ENCODE peak calls at places on chromosome 2, in nine cellular contexts. A is adrenal gland, Y is Peyer's patch, G is transverse colon, B is sigmoid colon, J is tibial nerve, C is ovary, Q is prostate gland, K is heart left ventricle. F is an unnamed sample.

GRCh38 chr2:105553538-105554196 is 154.8 kb upstream of the FHL2 start:
- DNase-seq in A (no peak), Y (no peak), G (no peak), B (no peak), J (no peak), C (no peak), Q (no peak), K (no peak), F (no peak)

GRCh38 chr2:31523871-31524492 is 56.8 kb downstream of the SRD5A2 start:
- DNase-seq in A (peak), Y (peak), G (peak), B (no peak), J (no peak), C (no peak), Q (no peak), K (no peak), F (peak)

GRCh38 chr2:237732790-237733349 is 65.7 kb upstream of the RBM44 start:
- DNase-seq in A (peak), Y (no peak), G (no peak), B (peak), J (no peak), C (no peak), Q (peak), K (peak), F (no peak)

GRCh38 chr2:28538134-28538533 is 42.3 kb downstream of the PLB1 start:
- DNase-seq in A (no peak), Y (no peak), G (no peak), B (no peak), J (no peak), C (no peak), Q (no peak), K (no peak), F (no peak)

GRCh38 chr2:39140322-39140847 is 19.5 kb upstream of the SOS1 start:
- DNase-seq in A (no peak), Y (no peak), G (no peak), B (no peak), J (no peak), C (no peak), Q (no peak), K (no peak), F (no peak)

GRCh38 chr2:65566617-65567016 is 134.2 kb upstream of the SPRED2 start:
- DNase-seq in A (no peak), Y (no peak), G (no peak), B (no peak), J (no peak), C (no peak), Q (peak), K (no peak), F (no peak)

GRCh38 chr2:42959148-42959992 is 167.0 kb upstream of the HAAO start:
- DNase-seq in A (no peak), Y (no peak), G (no peak), B (peak), J (peak), C (peak), Q (no peak), K (peak), F (no peak)

GRCh38 chr2:212919238-212919637 is 232.2 kb downstream of the IKZF2 start:
- DNase-seq in A (no peak), Y (no peak), G (no peak), B (no peak), J (no peak), C (no peak), Q (no peak), K (no peak), F (no peak)

GRCh38 chr2:96494188-96494587 is 11.0 kb downstream of the NEURL3 start:
- DNase-seq in A (no peak), Y (no peak), G (no peak), B (no peak), J (no peak), C (no peak), Q (no peak), K (no peak), F (no peak)

GRCh38 chr2:74835831-74836674 is 2.1 kb downstream of the HK2 start:
- DNase-seq in A (no peak), Y (peak), G (no peak), B (no peak), J (no peak), C (no peak), Q (no peak), K (no peak), F (peak)

GRCh38 chr2:118881490-118882129 is 34.2 kb upstream of the EN1 start:
- DNase-seq in A (peak), Y (peak), G (peak), B (no peak), J (no peak), C (no peak), Q (peak), K (no peak), F (peak)

GRCh38 chr2:224165901-224166319 is 126.8 kb upstream of the SERPINE2 start:
- DNase-seq in A (no peak), Y (no peak), G (no peak), B (no peak), J (no peak), C (no peak), Q (no peak), K (no peak), F (no peak)

GRCh38 chr2:71545572-71546274 is 92.4 kb downstream of the DYSF start:
- DNase-seq in A (peak), Y (no peak), G (peak), B (peak), J (no peak), C (peak), Q (peak), K (no peak), F (peak)

GRCh38 chr2:60745330-60745729 is 10.7 kb upstream of the PAPOLG start:
- DNase-seq in A (no peak), Y (no peak), G (no peak), B (no peak), J (no peak), C (no peak), Q (no peak), K (no peak), F (no peak)

GRCh38 chr2:11789243-11789642 is 42.8 kb downstream of the LPIN1 start:
- DNase-seq in A (no peak), Y (no peak), G (no peak), B (no peak), J (no peak), C (no peak), Q (no peak), K (no peak), F (no peak)

GRCh38 chr2:3523551-3524041 is 4.3 kb upstream of the ADI1 start:
- DNase-seq in A (no peak), Y (no peak), G (no peak), B (no peak), J (no peak), C (no peak), Q (no peak), K (no peak), F (no peak)

GRCh38 chr2:113080134-113080533 is 12.4 kb downstream of the IL1F10 start:
- DNase-seq in A (peak), Y (no peak), G (peak), B (no peak), J (no peak), C (no peak), Q (peak), K (no peak), F (peak)

GRCh38 chr2:164560181-164560792 is 61.0 kb downstream of the GRB14 start:
- DNase-seq in A (no peak), Y (no peak), G (no peak), B (no peak), J (no peak), C (no peak), Q (no peak), K (no peak), F (no peak)

GRCh38 chr2:195304310-195304709 is 352.7 kb upstream of the SLC39A10 start:
- DNase-seq in A (no peak), Y (no peak), G (no peak), B (no peak), J (no peak), C (no peak), Q (no peak), K (no peak), F (peak)

GRCh38 chr2:41937464-41937861 is 110.4 kb upstream of the PKDCC start:
- DNase-seq in A (no peak), Y (no peak), G (no peak), B (no peak), J (no peak), C (no peak), Q (no peak), K (no peak), F (no peak)

GRCh38 chr2:152562208-152562884 is 154.9 kb downstream of the PRPF40A start:
- DNase-seq in A (no peak), Y (no peak), G (no peak), B (no peak), J (no peak), C (no peak), Q (no peak), K (no peak), F (no peak)

GRCh38 chr2:161606327-161606726 is 17.9 kb upstream of the SLC4A10 start:
- DNase-seq in A (no peak), Y (no peak), G (no peak), B (no peak), J (no peak), C (no peak), Q (no peak), K (no peak), F (no peak)

GRCh38 chr2:120878970-120879369 is 143.3 kb downstream of the GLI2 start:
- DNase-seq in A (no peak), Y (no peak), G (no peak), B (no peak), J (no peak), C (no peak), Q (no peak), K (no peak), F (no peak)

GRCh38 chr2:50851891-50852290 is 180.0 kb downstream of the NRXN1 start:
- DNase-seq in A (no peak), Y (no peak), G (no peak), B (no peak), J (no peak), C (no peak), Q (no peak), K (no peak), F (no peak)

GRCh38 chr2:159906315-159906714 is 108.3 kb upstream of the CD302 start:
- DNase-seq in A (no peak), Y (no peak), G (peak), B (no peak), J (no peak), C (no peak), Q (no peak), K (no peak), F (no peak)

GRCh38 chr2:115174651-115175050 is 732.2 kb downstream of the DPP10 start:
- DNase-seq in A (no peak), Y (no peak), G (no peak), B (no peak), J (no peak), C (no peak), Q (no peak), K (no peak), F (no peak)

GRCh38 chr2:101983928-101984327 is 7.8 kb upstream of the IL1R2 start:
- DNase-seq in A (no peak), Y (no peak), G (no peak), B (no peak), J (no peak), C (no peak), Q (no peak), K (no peak), F (no peak)

GRCh38 chr2:169585673-169586072 is 1.5 kb downstream of the PPIG start:
- DNase-seq in A (no peak), Y (no peak), G (no peak), B (no peak), J (no peak), C (no peak), Q (no peak), K (no peak), F (peak)

GRCh38 chr2:169583494-169583893 is 657 bp upstream of the PPIG start:
- DNase-seq in A (no peak), Y (no peak), G (no peak), B (no peak), J (no peak), C (no peak), Q (no peak), K (no peak), F (no peak)

GRCh38 chr2:169579044-169579443 is 5.1 kb upstream of the PPIG start:
- DNase-seq in A (no peak), Y (no peak), G (no peak), B (no peak), J (no peak), C (no peak), Q (no peak), K (no peak), F (no peak)

GRCh38 chr2:169584005-169584877 is at the start of gene PPIG:
- DNase-seq in A (peak), Y (peak), G (peak), B (peak), J (peak), C (peak), Q (peak), K (peak), F (peak)
- TF ChIP-seq POLR2A in A (peak), Y (peak), G (peak), B (peak), J (peak), C (peak), Q (peak), K (no peak), F (peak)

DNA sequence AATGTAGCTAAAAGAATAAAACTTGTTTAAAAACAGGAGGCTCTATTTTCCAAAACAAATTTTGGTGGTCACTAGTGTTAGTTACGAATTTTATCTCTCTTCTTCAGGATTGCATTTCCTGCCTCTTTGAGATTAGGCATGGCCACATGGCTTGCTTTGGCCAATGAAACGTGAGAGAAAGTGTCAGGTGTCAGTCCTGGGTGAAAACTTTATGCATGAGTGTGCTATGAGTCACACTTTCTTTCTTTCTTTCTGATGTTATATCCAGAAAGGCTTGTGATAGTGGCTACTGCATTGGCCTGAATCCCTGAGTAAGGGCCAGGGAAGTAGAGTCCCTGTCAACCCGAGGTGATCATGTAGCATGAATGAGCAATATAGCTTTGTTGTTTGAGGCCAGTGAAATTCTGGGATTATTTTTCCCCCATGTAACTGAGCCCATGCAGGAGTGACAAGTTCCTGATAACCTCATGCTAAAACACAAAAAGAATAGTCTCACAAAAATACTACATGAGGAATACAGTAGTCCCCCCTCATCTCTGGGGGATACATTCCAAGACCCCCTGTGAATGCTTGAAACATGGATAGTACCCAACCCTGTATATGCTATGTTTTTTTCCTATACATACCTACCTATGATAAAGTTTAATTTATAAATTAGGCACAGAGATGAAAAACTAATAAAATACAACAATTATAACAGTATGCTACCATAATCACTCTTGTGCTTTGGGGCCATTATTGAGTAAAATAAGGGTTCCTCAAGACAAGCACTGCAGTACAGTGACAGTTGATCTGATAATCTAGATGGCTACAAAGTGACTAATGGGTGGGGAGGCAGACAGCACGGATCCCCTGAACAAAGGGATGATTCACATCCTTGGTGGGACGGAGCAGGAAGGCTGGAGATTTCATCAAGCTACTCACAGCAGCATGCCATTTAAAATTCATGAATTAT is 109.5 kb downstream of the CDC42EP3 start:
- DNase-seq in A (no peak), Y (no peak), G (no peak), B (no peak), J (no peak), C (peak), Q (no peak), K (no peak), F (peak)
- TF ChIP-seq POLR2A in A (no peak), Y (no peak), G (no peak), B (no peak), J (no peak), C (no peak), Q (no peak), K (no peak), F (peak)

DNA sequence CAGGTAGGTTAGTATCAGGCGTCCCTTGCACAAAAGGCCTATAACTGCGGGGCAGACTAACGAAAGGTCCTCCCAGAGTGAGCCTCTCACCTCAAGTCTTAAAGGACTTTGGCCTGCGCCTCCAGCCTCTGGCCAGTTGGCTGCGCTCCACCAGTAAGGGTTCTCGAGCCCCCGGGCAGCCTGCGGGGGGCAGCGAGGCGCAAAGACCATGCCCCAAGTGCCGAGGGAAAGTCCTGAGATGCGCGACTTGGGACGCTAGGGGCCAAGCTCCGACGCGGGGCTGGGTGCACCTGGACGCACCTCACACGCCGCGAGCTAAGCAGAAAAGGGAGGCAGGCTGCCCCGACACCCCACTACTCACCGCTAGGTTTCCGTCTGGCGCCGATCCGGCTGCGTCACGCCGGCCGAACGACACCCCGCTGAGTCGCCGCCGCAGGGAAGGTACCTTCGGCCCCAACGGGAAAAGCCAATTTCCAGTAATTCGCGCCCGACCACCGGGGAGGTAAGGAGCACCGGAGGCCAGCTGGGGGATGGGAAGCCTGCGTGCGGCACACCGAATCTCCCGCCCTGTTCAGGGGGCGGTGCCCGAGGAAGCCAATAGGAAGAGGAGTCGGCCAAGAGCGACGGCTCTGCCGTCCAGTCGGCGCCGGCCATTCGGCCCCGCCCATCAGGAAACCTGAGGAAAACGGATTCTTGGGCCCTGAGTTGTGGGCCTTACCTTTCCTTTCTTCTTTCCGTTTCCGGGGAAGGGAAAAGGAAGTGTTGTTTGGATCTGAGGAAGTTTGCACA is at the start of gene ORC2:
- DNase-seq in A (peak), Y (peak), G (peak), B (peak), J (peak), C (peak), Q (peak), K (peak), F (peak)
- TF ChIP-seq POLR2A in A (peak), Y (peak), G (peak), B (no peak), J (no peak), C (no peak), Q (peak), K (peak), F (peak)

GRCh38 chr2:170086751-170087150 is 91.2 kb upstream of the MYO3B start:
- DNase-seq in A (no peak), Y (no peak), G (no peak), B (no peak), J (no peak), C (no peak), Q (no peak), K (no peak), F (no peak)

GRCh38 chr2:170088776-170089175 is 89.2 kb upstream of the MYO3B start:
- DNase-seq in A (no peak), Y (no peak), G (no peak), B (no peak), J (no peak), C (no peak), Q (no peak), K (peak), F (no peak)

GRCh38 chr2:170087394-170087793 is 90.6 kb upstream of the MYO3B start:
- DNase-seq in A (no peak), Y (no peak), G (no peak), B (no peak), J (no peak), C (no peak), Q (no peak), K (no peak), F (no peak)

GRCh38 chr2:170086117-170086688 is 91.7 kb upstream of the MYO3B start:
- DNase-seq in A (no peak), Y (no peak), G (no peak), B (no peak), J (no peak), C (no peak), Q (no peak), K (no peak), F (no peak)

DNA sequence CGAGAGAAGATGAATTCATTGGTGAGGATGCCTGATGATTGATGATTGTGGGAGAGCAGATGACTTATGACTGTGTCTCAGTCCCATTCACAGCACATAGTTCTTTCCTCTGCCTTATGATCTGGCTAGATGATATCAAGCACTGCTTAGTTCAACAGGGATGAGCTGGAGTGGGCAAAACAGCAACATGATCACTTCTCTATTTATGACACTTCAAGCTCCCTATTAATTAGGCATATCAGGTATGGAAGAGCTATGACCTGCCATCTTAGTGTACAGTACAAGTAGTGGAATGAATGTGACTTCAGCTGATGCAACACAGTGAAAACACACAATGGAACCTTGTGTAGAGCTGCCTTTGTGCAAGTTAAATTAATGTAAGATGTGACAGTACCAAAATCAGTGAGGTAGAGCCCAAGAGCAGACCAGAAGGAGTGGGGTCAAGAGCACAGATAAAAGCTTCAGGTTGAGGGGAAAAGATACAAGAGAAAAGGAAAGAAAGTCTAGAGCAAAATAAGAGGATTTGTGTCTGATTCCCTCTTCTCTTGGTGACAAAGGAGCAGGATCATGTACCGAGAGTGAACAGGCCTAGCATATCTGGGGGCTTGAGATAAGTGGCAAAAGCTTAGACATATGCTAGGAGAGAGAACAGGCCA is 93.0 kb upstream of the MYO3B start:
- DNase-seq in A (no peak), Y (no peak), G (no peak), B (no peak), J (no peak), C (no peak), Q (no peak), K (no peak), F (peak)
- TF ChIP-seq POLR2A in A (no peak), Y (no peak), G (no peak), B (no peak), J (no peak), C (no peak), Q (no peak), K (no peak), F (no peak)